ENCODE peak calls at places on chromosomes 13 and 19, in six cellular contexts. One of them, this sample, is unnamed. For H3K4me1, the result is how much of the 10 kb centered on the place peaks cover.

GRCh38 chr13:39016789-39017188 is 21.1 kb downstream of the PROSER1 start:
- DNase-seq in adipocyte: peak
- DNase-seq in tibial nerve: no peak
- DNase-seq in tibial artery: no peak
- DNase-seq in K562: peak
- DNase-seq in foreskin keratinocyte: no peak
- DNase-seq in this sample: no peak

GRCh38 chr13:32019612-32020233 is 11.9 kb upstream of the FRY start:
- DNase-seq in adipocyte: peak
- DNase-seq in tibial nerve: no peak
- DNase-seq in tibial artery: no peak
- DNase-seq in K562: peak
- DNase-seq in foreskin keratinocyte: no peak
- DNase-seq in this sample: peak

GRCh38 chr19:1767464-1767933 is 14.2 kb downstream of the ONECUT3 start:
- DNase-seq in adipocyte: peak
- DNase-seq in tibial nerve: no peak
- DNase-seq in tibial artery: no peak
- DNase-seq in K562: peak
- DNase-seq in foreskin keratinocyte: no peak
- DNase-seq in this sample: no peak

GRCh38 chr19:510606-511100 is 3.4 kb downstream of the TPGS1 start:
- DNase-seq in adipocyte: peak
- DNase-seq in tibial nerve: no peak
- DNase-seq in tibial artery: peak
- DNase-seq in K562: peak
- DNase-seq in foreskin keratinocyte: peak
- DNase-seq in this sample: peak

GRCh38 chr19:37484406-37485115 is 15.4 kb downstream of the ZNF570 start:
- DNase-seq in adipocyte: no peak
- DNase-seq in tibial nerve: no peak
- DNase-seq in tibial artery: no peak
- DNase-seq in K562: no peak
- DNase-seq in foreskin keratinocyte: no peak
- DNase-seq in this sample: no peak

GRCh38 chr19:9857920-9858746 is 23.0 kb downstream of the PIN1 start:
- DNase-seq in adipocyte: no peak
- DNase-seq in tibial nerve: no peak
- DNase-seq in tibial artery: no peak
- DNase-seq in K562: peak
- DNase-seq in foreskin keratinocyte: no peak
- DNase-seq in this sample: no peak

GRCh38 chr19:33186431-33186830 is 7.7 kb upstream of the LRP3 start:
- DNase-seq in adipocyte: no peak
- DNase-seq in tibial nerve: no peak
- DNase-seq in tibial artery: no peak
- DNase-seq in K562: no peak
- DNase-seq in foreskin keratinocyte: no peak
- DNase-seq in this sample: no peak

GRCh38 chr19:55472463-55472862 is 4.0 kb upstream of the ZNF628 start:
- DNase-seq in adipocyte: no peak
- DNase-seq in tibial nerve: no peak
- DNase-seq in tibial artery: no peak
- DNase-seq in K562: no peak
- DNase-seq in foreskin keratinocyte: peak
- DNase-seq in this sample: no peak

GRCh38 chr19:19342086-19343015 is 21.7 kb downstream of the MAU2 start:
- DNase-seq in adipocyte: peak
- DNase-seq in tibial nerve: no peak
- DNase-seq in tibial artery: no peak
- DNase-seq in K562: peak
- DNase-seq in foreskin keratinocyte: no peak
- DNase-seq in this sample: peak

GRCh38 chr19:6241680-6242079 is 38.1 kb downstream of the MLLT1 start:
- DNase-seq in adipocyte: no peak
- DNase-seq in tibial nerve: peak
- DNase-seq in tibial artery: no peak
- DNase-seq in K562: no peak
- DNase-seq in foreskin keratinocyte: no peak
- DNase-seq in this sample: no peak
- H3K4me1 ChIP-seq in adipocyte: under half
- H3K4me1 ChIP-seq in tibial nerve: under half
- H3K4me1 ChIP-seq in tibial artery: under half
- H3K4me1 ChIP-seq in K562: under half
- H3K4me1 ChIP-seq in foreskin keratinocyte: under half
- H3K4me1 ChIP-seq in this sample: under half

GRCh38 chr19:42201489-42202289 is 15.8 kb downstream of the DEDD2 start:
- DNase-seq in adipocyte: no peak
- DNase-seq in tibial nerve: no peak
- DNase-seq in tibial artery: no peak
- DNase-seq in K562: no peak
- DNase-seq in foreskin keratinocyte: no peak
- DNase-seq in this sample: no peak

GRCh38 chr19:42202290-42202867 is 15.1 kb downstream of the DEDD2 start:
- DNase-seq in adipocyte: no peak
- DNase-seq in tibial nerve: no peak
- DNase-seq in tibial artery: no peak
- DNase-seq in K562: no peak
- DNase-seq in foreskin keratinocyte: no peak
- DNase-seq in this sample: no peak

GRCh38 chr19:42206871-42207755 is 10.4 kb downstream of the DEDD2 start:
- DNase-seq in adipocyte: peak
- DNase-seq in tibial nerve: no peak
- DNase-seq in tibial artery: no peak
- DNase-seq in K562: peak
- DNase-seq in foreskin keratinocyte: peak
- DNase-seq in this sample: no peak

GRCh38 chr19:42204684-42205083 is 12.8 kb downstream of the DEDD2 start:
- DNase-seq in adipocyte: no peak
- DNase-seq in tibial nerve: no peak
- DNase-seq in tibial artery: no peak
- DNase-seq in K562: no peak
- DNase-seq in foreskin keratinocyte: no peak
- DNase-seq in this sample: no peak

DNA sequence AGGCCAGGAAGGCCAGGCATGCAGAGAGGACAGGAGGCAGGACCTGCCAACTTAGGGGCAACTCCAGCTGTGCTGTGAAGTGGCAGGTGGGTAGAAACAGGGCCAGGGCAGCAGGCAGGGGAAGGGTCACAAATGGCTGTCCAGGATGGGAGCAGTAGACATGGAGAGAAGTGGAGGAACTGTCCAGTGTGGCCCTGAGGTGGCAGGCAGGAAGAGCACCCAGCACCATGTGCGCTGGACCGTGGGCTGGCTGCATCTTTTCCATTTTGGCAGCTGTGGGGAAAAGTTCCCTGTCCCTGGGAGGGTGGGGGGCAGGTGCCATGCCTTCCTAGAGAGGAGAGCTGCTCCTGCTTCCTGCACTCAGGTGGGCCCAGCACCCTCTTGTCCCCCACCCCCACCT is 13.8 kb downstream of the DEDD2 start:
- DNase-seq in adipocyte: no peak
- DNase-seq in tibial nerve: no peak
- DNase-seq in tibial artery: no peak
- DNase-seq in K562: no peak
- DNase-seq in foreskin keratinocyte: no peak
- DNase-seq in this sample: no peak
- H3K4me1 ChIP-seq in adipocyte: under half
- H3K4me1 ChIP-seq in tibial nerve: under half
- H3K4me1 ChIP-seq in tibial artery: under half
- H3K4me1 ChIP-seq in K562: under half
- H3K4me1 ChIP-seq in foreskin keratinocyte: under half
- H3K4me1 ChIP-seq in this sample: under half

DNA sequence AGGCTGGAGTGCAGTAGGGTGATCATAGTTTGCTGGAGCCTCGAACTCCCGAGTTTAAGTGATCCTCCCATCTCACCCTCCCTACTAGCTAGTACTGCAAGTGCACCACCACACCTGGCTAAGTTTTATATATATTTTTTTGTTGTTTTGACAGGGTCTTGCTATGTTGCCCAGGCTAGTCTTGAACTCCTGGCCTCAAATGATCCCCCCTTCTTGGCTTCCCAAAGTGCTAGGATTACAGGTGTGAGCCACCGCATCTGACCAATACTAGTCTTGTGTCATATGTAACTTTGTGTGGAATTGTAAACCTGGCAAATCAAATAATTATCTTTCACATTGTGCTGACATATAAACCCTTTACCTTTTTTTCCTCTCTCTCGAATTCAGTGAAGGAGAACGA is 10.2 kb downstream of the HNRNPM start:
- DNase-seq in adipocyte: no peak
- DNase-seq in tibial nerve: no peak
- DNase-seq in tibial artery: no peak
- DNase-seq in K562: no peak
- DNase-seq in foreskin keratinocyte: no peak
- DNase-seq in this sample: no peak
- H3K4me1 ChIP-seq in adipocyte: under half
- H3K4me1 ChIP-seq in tibial nerve: under half
- H3K4me1 ChIP-seq in tibial artery: under half
- H3K4me1 ChIP-seq in K562: under half
- H3K4me1 ChIP-seq in foreskin keratinocyte: under half
- H3K4me1 ChIP-seq in this sample: under half

GRCh38 chr19:47512948-47513319 is 1.9 kb downstream of the NAPA start:
- DNase-seq in adipocyte: no peak
- DNase-seq in tibial nerve: no peak
- DNase-seq in tibial artery: no peak
- DNase-seq in K562: no peak
- DNase-seq in foreskin keratinocyte: no peak
- DNase-seq in this sample: no peak
- H3K4me1 ChIP-seq in adipocyte: under half
- H3K4me1 ChIP-seq in tibial nerve: under half
- H3K4me1 ChIP-seq in tibial artery: under half
- H3K4me1 ChIP-seq in K562: under half
- H3K4me1 ChIP-seq in foreskin keratinocyte: under half
- H3K4me1 ChIP-seq in this sample: under half

GRCh38 chr19:46303345-46303701 is 6.5 kb downstream of the HIF3A start:
- DNase-seq in adipocyte: no peak
- DNase-seq in tibial nerve: no peak
- DNase-seq in tibial artery: no peak
- DNase-seq in K562: no peak
- DNase-seq in foreskin keratinocyte: no peak
- DNase-seq in this sample: no peak
- H3K4me1 ChIP-seq in adipocyte: under half
- H3K4me1 ChIP-seq in tibial nerve: under half
- H3K4me1 ChIP-seq in tibial artery: under half
- H3K4me1 ChIP-seq in K562: under half
- H3K4me1 ChIP-seq in foreskin keratinocyte: under half
- H3K4me1 ChIP-seq in this sample: under half

GRCh38 chr13:113531041-113531873 is 40.7 kb upstream of the DCUN1D2 start:
- DNase-seq in adipocyte: no peak
- DNase-seq in tibial nerve: no peak
- DNase-seq in tibial artery: no peak
- DNase-seq in K562: no peak
- DNase-seq in foreskin keratinocyte: no peak
- DNase-seq in this sample: no peak
- H3K4me1 ChIP-seq in adipocyte: under half
- H3K4me1 ChIP-seq in tibial nerve: under half
- H3K4me1 ChIP-seq in tibial artery: under half
- H3K4me1 ChIP-seq in K562: under half
- H3K4me1 ChIP-seq in foreskin keratinocyte: under half
- H3K4me1 ChIP-seq in this sample: half or more